ENCODE peak calls at places on chromosomes 6 and 20, in five cellular contexts. Q is HepG2, Z is T47D, J is SK-N-SH, G is HCT116. L is an unnamed sample.

GRCh38 chr20:23988561-23988960 is at the start of gene GGTLC1:
- DNase-seq in Z (no peak), J (no peak), Q (no peak), G (no peak), L (no peak)

GRCh38 chr20:61134286-61135035 is 117.6 kb upstream of the CDH4 start:
- DNase-seq in J (no peak), Z (peak), Q (no peak), G (no peak), L (no peak)

GRCh38 chr6:163958646-163959045 is 544.1 kb downstream of the QKI start:
- DNase-seq in Z (no peak), J (no peak), G (no peak), Q (no peak), L (no peak)

GRCh38 chr6:129932321-129932720 is 71.2 kb upstream of the TMEM244 start:
- DNase-seq in Q (no peak), G (no peak), J (no peak), Z (no peak), L (no peak)

GRCh38 chr20:49699200-49699992 is 14.3 kb downstream of the B4GALT5 start:
- DNase-seq in Q (no peak), Z (no peak), G (no peak), J (no peak), L (no peak)

GRCh38 chr20:35129647-35130069 is 17.5 kb downstream of the EDEM2 start:
- DNase-seq in Q (peak), G (no peak), Z (no peak), J (no peak), L (no peak)

GRCh38 chr6:83868639-83869038 is 9.2 kb downstream of the CYB5R4 start:
- DNase-seq in Q (no peak), J (no peak), Z (no peak), G (no peak), L (no peak)

GRCh38 chr6:72286911-72287311 is 335.0 kb upstream of the KCNQ5 start:
- DNase-seq in Q (no peak), J (no peak), G (no peak), Z (no peak), L (no peak)

GRCh38 chr6:134374486-134374885 is 56.6 kb upstream of the SGK1 start:
- DNase-seq in Z (no peak), G (no peak), Q (no peak), J (no peak), L (no peak)

GRCh38 chr6:170124836-170125235 is 166.0 kb downstream of the DLL1 start:
- DNase-seq in G (no peak), Q (no peak), J (no peak), Z (peak), L (no peak)
- TF ChIP-seq JUND in G (no peak), Q (no peak), J (no peak), Z (peak), L (no peak)

GRCh38 chr6:78639505-78640110 is 227.7 kb upstream of the IRAK1BP1 start:
- DNase-seq in J (no peak), Z (no peak), G (no peak), Q (no peak), L (no peak)
- TF ChIP-seq JUND in J (no peak), Z (no peak), G (no peak), Q (no peak), L (no peak)

GRCh38 chr6:166687070-166687469 is 60.0 kb upstream of the RPS6KA2 start:
- DNase-seq in J (no peak), Z (no peak), G (no peak), Q (no peak), L (no peak)

GRCh38 chr6:166687538-166688259 is 60.6 kb upstream of the RPS6KA2 start:
- DNase-seq in G (no peak), Z (no peak), J (no peak), Q (no peak), L (no peak)

GRCh38 chr6:166688286-166688685 is 61.2 kb upstream of the RPS6KA2 start:
- DNase-seq in Z (no peak), G (no peak), Q (no peak), J (no peak), L (no peak)

GRCh38 chr6:166691199-166691598 is 64.1 kb upstream of the RPS6KA2 start:
- DNase-seq in J (no peak), Z (no peak), Q (no peak), G (peak), L (no peak)

DNA sequence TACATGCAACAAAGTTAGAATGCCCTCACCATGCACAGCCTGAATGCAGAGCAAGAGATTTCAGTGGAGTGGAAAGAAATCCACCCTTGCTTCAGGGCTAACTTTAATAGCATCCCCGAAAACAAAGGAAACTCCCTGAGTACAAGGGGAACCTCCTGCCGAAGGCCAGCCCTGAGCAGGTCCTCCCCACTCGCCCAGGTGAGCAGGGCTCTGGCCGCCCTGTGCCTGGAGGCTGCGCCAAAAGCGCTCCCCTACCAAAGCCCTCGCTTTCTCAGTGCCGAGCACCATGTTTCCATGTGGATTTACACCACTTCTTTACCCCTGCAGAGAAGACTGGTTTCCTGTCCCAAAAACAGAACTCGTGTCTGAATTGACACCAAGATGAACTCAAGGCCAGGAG is 61.9 kb upstream of the RPS6KA2 start:
- DNase-seq in Z (no peak), Q (no peak), G (no peak), J (no peak), L (no peak)
- TF ChIP-seq JUND in Z (no peak), Q (no peak), G (no peak), J (no peak), L (no peak)

GRCh38 chr6:111555041-111555440 is 50.6 kb downstream of the TRAF3IP2 start:
- DNase-seq in Q (no peak), J (no peak), Z (no peak), G (no peak), L (no peak)

GRCh38 chr6:111551521-111552231 is 54.0 kb downstream of the TRAF3IP2 start:
- DNase-seq in J (no peak), Z (no peak), Q (peak), G (no peak), L (no peak)

GRCh38 chr6:111552241-111552744 is 53.4 kb downstream of the TRAF3IP2 start:
- DNase-seq in G (no peak), Q (no peak), Z (peak), J (peak), L (no peak)

GRCh38 chr6:111552999-111553398 is 52.7 kb downstream of the TRAF3IP2 start:
- DNase-seq in G (no peak), Q (no peak), Z (no peak), J (no peak), L (no peak)

DNA sequence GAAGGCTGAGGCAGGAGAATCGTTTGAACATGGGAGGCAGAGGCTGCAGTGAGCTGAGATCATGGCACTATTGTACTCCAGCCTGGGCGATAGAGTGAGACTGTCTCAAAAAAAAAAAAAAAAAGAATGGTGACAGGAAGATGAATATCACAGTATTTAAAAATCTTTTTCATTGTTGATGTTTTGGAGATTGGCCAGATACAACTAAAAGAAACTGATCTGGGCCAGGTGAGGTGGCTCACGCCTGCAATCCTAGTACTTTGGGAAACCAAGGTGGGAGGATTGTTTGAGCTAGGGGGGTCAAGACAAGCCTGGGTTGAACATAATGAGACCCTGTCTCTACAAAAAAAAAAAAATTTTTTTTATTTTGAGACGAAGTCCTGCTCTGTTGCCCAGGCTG is 52.1 kb downstream of the TRAF3IP2 start:
- DNase-seq in J (no peak), Z (no peak), G (no peak), Q (no peak), L (no peak)
- TF ChIP-seq JUND in J (no peak), Z (no peak), G (no peak), Q (no peak), L (no peak)

DNA sequence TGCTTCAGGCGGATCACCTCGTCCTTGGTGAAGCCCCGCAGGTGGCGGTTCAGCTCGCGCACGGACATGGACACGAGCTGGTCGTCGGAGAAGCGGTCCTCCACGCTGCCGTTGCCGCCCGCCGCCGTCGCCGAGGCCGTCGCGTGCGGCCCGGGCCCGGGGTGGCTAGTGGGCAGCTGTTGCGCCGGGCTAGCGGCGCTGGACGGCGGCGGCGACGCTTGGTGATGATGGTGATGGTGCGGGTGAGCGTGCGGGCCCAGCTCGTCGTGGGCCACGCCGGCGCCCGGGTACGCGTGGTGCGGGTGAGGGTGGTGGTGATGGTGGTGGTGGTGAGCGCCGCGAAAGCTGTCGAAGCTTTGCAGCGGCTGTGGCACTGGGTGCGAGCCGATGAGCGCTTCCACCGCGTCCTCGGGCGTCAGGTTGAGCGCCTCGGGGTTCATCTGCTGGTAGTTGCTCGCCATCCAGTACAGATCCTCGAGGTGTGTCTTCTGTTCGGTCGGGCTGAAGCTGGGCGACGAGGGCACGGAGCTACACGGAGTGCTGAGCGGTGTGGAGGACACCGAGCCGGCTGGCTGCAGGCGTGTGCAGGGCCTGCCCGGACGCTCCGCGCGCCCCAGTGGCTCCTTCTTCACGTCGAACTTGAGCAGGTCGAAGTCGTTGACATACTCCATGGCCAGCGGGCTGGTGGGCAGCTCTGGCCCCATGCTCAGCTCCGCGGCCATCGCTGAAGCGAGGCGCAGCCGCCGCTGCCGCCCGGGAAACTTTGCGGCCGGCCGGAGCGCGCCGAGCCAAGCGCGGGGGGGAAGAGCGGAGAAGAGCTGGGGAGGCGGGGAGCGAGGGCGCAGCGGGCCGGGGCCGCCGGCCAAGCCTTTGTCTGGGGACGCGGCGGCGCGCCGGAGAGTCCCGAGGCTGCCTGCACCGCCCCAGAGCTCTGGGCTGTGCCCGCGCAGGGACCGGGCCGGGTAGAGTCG is 622 bp downstream of the MAFB start:
- DNase-seq in Q (no peak), Z (peak), J (peak), G (no peak), L (no peak)
- TF ChIP-seq JUND in Q (no peak), Z (no peak), J (no peak), G (no peak), L (no peak)

GRCh38 chr20:8388707-8389106 is 256.6 kb downstream of the PLCB1 start:
- DNase-seq in Q (no peak), Z (no peak), G (no peak), J (no peak), L (no peak)

GRCh38 chr20:8388146-8388545 is 256.1 kb downstream of the PLCB1 start:
- DNase-seq in G (no peak), Q (no peak), Z (no peak), J (no peak), L (no peak)

GRCh38 chr20:8390500-8390899 is 258.4 kb downstream of the PLCB1 start:
- DNase-seq in Q (no peak), J (no peak), G (no peak), Z (no peak), L (no peak)

GRCh38 chr20:8386991-8387390 is 254.9 kb downstream of the PLCB1 start:
- DNase-seq in Q (no peak), Z (no peak), G (no peak), J (no peak), L (no peak)

GRCh38 chr20:8389381-8390368 is 257.6 kb downstream of the PLCB1 start:
- DNase-seq in J (peak), G (peak), Q (peak), Z (peak), L (no peak)
- TF ChIP-seq JUND in J (no peak), G (no peak), Q (no peak), Z (no peak), L (no peak)